ENCODE peak calls at places on chromosomes 1 and 21, in nine cellular contexts. One of them, this sample, is unnamed.
A peak's percentile ranks its signal among the peaks of the same experiment; 100 is the strongest.

GRCh38 chr21:25281134-25281533 is 326.1 kb downstream of the MRPL39 start:
- DNase-seq in OCI-LY7: no peak
- DNase-seq in stimulated activated CD4-positive, alpha-beta T cell treated with anti-CD3 and anti-CD28 coated beads, Interleukin-1b, Interleukin-23, amount 100 ng/mL, for 4 hours: no peak
- DNase-seq in hypothalamus: no peak
- DNase-seq in AG08395: no peak
- DNase-seq in sigmoid colon: no peak
- DNase-seq in stimulated activated naive CD8-positive, alpha-beta T cell treated with anti-CD3 and anti-CD28 coated beads, Interleukin-15, amount 100 ng/mL, for 72 hours: no peak
- DNase-seq in stimulated activated naive B cell treated with anti-CD40 and anti-IgM and Interleukin-4, amounts not matched to agents 10 μg/mL and 1 μg/mL and 100 μg/mL, for 72 hours: no peak
- DNase-seq in RKO: no peak
- DNase-seq in this sample: no peak

GRCh38 chr1:156677616-156678596 is 699 bp upstream of the NES start:
- DNase-seq in OCI-LY7: peak; percentile 56
- DNase-seq in stimulated activated CD4-positive, alpha-beta T cell treated with anti-CD3 and anti-CD28 coated beads, Interleukin-1b, Interleukin-23, amount 100 ng/mL, for 4 hours: no peak
- DNase-seq in hypothalamus: peak; percentile 36
- DNase-seq in AG08395: peak; percentile 73
- DNase-seq in sigmoid colon: peak; percentile 88
- DNase-seq in stimulated activated naive CD8-positive, alpha-beta T cell treated with anti-CD3 and anti-CD28 coated beads, Interleukin-15, amount 100 ng/mL, for 72 hours: no peak
- DNase-seq in stimulated activated naive B cell treated with anti-CD40 and anti-IgM and Interleukin-4, amounts not matched to agents 10 μg/mL and 1 μg/mL and 100 μg/mL, for 72 hours: no peak
- DNase-seq in RKO: peak; percentile 87
- DNase-seq in this sample: no peak

GRCh38 chr1:77473690-77474089 is 191.9 kb downstream of the AK5 start:
- DNase-seq in OCI-LY7: no peak
- DNase-seq in stimulated activated CD4-positive, alpha-beta T cell treated with anti-CD3 and anti-CD28 coated beads, Interleukin-1b, Interleukin-23, amount 100 ng/mL, for 4 hours: no peak
- DNase-seq in hypothalamus: no peak
- DNase-seq in AG08395: peak; percentile 78
- DNase-seq in sigmoid colon: no peak
- DNase-seq in stimulated activated naive CD8-positive, alpha-beta T cell treated with anti-CD3 and anti-CD28 coated beads, Interleukin-15, amount 100 ng/mL, for 72 hours: no peak
- DNase-seq in stimulated activated naive B cell treated with anti-CD40 and anti-IgM and Interleukin-4, amounts not matched to agents 10 μg/mL and 1 μg/mL and 100 μg/mL, for 72 hours: no peak
- DNase-seq in RKO: peak; percentile 60
- DNase-seq in this sample: no peak

GRCh38 chr1:66788231-66788939 is 12.7 kb downstream of the INSL5 start:
- DNase-seq in OCI-LY7: peak; percentile 56
- DNase-seq in stimulated activated CD4-positive, alpha-beta T cell treated with anti-CD3 and anti-CD28 coated beads, Interleukin-1b, Interleukin-23, amount 100 ng/mL, for 4 hours: peak; percentile 49
- DNase-seq in hypothalamus: no peak
- DNase-seq in AG08395: no peak
- DNase-seq in sigmoid colon: no peak
- DNase-seq in stimulated activated naive CD8-positive, alpha-beta T cell treated with anti-CD3 and anti-CD28 coated beads, Interleukin-15, amount 100 ng/mL, for 72 hours: peak; percentile 8
- DNase-seq in stimulated activated naive B cell treated with anti-CD40 and anti-IgM and Interleukin-4, amounts not matched to agents 10 μg/mL and 1 μg/mL and 100 μg/mL, for 72 hours: no peak
- DNase-seq in RKO: no peak
- DNase-seq in this sample: no peak

GRCh38 chr1:39818482-39818881 is 29.8 kb upstream of the BMP8B start:
- DNase-seq in OCI-LY7: no peak
- DNase-seq in stimulated activated CD4-positive, alpha-beta T cell treated with anti-CD3 and anti-CD28 coated beads, Interleukin-1b, Interleukin-23, amount 100 ng/mL, for 4 hours: no peak
- DNase-seq in hypothalamus: no peak
- DNase-seq in AG08395: no peak
- DNase-seq in sigmoid colon: no peak
- DNase-seq in stimulated activated naive CD8-positive, alpha-beta T cell treated with anti-CD3 and anti-CD28 coated beads, Interleukin-15, amount 100 ng/mL, for 72 hours: no peak
- DNase-seq in stimulated activated naive B cell treated with anti-CD40 and anti-IgM and Interleukin-4, amounts not matched to agents 10 μg/mL and 1 μg/mL and 100 μg/mL, for 72 hours: no peak
- DNase-seq in RKO: no peak
- DNase-seq in this sample: no peak

GRCh38 chr1:159113783-159114182 is 37.2 kb upstream of the AIM2 start:
- DNase-seq in OCI-LY7: no peak
- DNase-seq in stimulated activated CD4-positive, alpha-beta T cell treated with anti-CD3 and anti-CD28 coated beads, Interleukin-1b, Interleukin-23, amount 100 ng/mL, for 4 hours: no peak
- DNase-seq in hypothalamus: no peak
- DNase-seq in AG08395: no peak
- DNase-seq in sigmoid colon: no peak
- DNase-seq in stimulated activated naive CD8-positive, alpha-beta T cell treated with anti-CD3 and anti-CD28 coated beads, Interleukin-15, amount 100 ng/mL, for 72 hours: no peak
- DNase-seq in stimulated activated naive B cell treated with anti-CD40 and anti-IgM and Interleukin-4, amounts not matched to agents 10 μg/mL and 1 μg/mL and 100 μg/mL, for 72 hours: no peak
- DNase-seq in RKO: no peak
- DNase-seq in this sample: no peak

GRCh38 chr1:212309967-212310366 is 24.8 kb downstream of the PPP2R5A start:
- DNase-seq in OCI-LY7: no peak
- DNase-seq in stimulated activated CD4-positive, alpha-beta T cell treated with anti-CD3 and anti-CD28 coated beads, Interleukin-1b, Interleukin-23, amount 100 ng/mL, for 4 hours: no peak
- DNase-seq in hypothalamus: no peak
- DNase-seq in AG08395: no peak
- DNase-seq in sigmoid colon: no peak
- DNase-seq in stimulated activated naive CD8-positive, alpha-beta T cell treated with anti-CD3 and anti-CD28 coated beads, Interleukin-15, amount 100 ng/mL, for 72 hours: no peak
- DNase-seq in stimulated activated naive B cell treated with anti-CD40 and anti-IgM and Interleukin-4, amounts not matched to agents 10 μg/mL and 1 μg/mL and 100 μg/mL, for 72 hours: no peak
- DNase-seq in RKO: no peak
- DNase-seq in this sample: no peak

GRCh38 chr1:87765686-87766085 is 437.0 kb downstream of the LMO4 start:
- DNase-seq in OCI-LY7: no peak
- DNase-seq in stimulated activated CD4-positive, alpha-beta T cell treated with anti-CD3 and anti-CD28 coated beads, Interleukin-1b, Interleukin-23, amount 100 ng/mL, for 4 hours: no peak
- DNase-seq in hypothalamus: no peak
- DNase-seq in AG08395: peak; percentile 20
- DNase-seq in sigmoid colon: no peak
- DNase-seq in stimulated activated naive CD8-positive, alpha-beta T cell treated with anti-CD3 and anti-CD28 coated beads, Interleukin-15, amount 100 ng/mL, for 72 hours: no peak
- DNase-seq in stimulated activated naive B cell treated with anti-CD40 and anti-IgM and Interleukin-4, amounts not matched to agents 10 μg/mL and 1 μg/mL and 100 μg/mL, for 72 hours: no peak
- DNase-seq in RKO: no peak
- DNase-seq in this sample: no peak

GRCh38 chr1:203480084-203480483 is 4.5 kb downstream of the PRELP start:
- DNase-seq in OCI-LY7: no peak
- DNase-seq in stimulated activated CD4-positive, alpha-beta T cell treated with anti-CD3 and anti-CD28 coated beads, Interleukin-1b, Interleukin-23, amount 100 ng/mL, for 4 hours: no peak
- DNase-seq in hypothalamus: no peak
- DNase-seq in AG08395: peak; percentile 61
- DNase-seq in sigmoid colon: peak; percentile 82
- DNase-seq in stimulated activated naive CD8-positive, alpha-beta T cell treated with anti-CD3 and anti-CD28 coated beads, Interleukin-15, amount 100 ng/mL, for 72 hours: no peak
- DNase-seq in stimulated activated naive B cell treated with anti-CD40 and anti-IgM and Interleukin-4, amounts not matched to agents 10 μg/mL and 1 μg/mL and 100 μg/mL, for 72 hours: no peak
- DNase-seq in RKO: no peak
- DNase-seq in this sample: no peak

GRCh38 chr1:220391426-220391825 is 119.2 kb upstream of the RAB3GAP2 start:
- DNase-seq in OCI-LY7: no peak
- DNase-seq in stimulated activated CD4-positive, alpha-beta T cell treated with anti-CD3 and anti-CD28 coated beads, Interleukin-1b, Interleukin-23, amount 100 ng/mL, for 4 hours: no peak
- DNase-seq in hypothalamus: no peak
- DNase-seq in AG08395: no peak
- DNase-seq in sigmoid colon: no peak
- DNase-seq in stimulated activated naive CD8-positive, alpha-beta T cell treated with anti-CD3 and anti-CD28 coated beads, Interleukin-15, amount 100 ng/mL, for 72 hours: no peak
- DNase-seq in stimulated activated naive B cell treated with anti-CD40 and anti-IgM and Interleukin-4, amounts not matched to agents 10 μg/mL and 1 μg/mL and 100 μg/mL, for 72 hours: no peak
- DNase-seq in RKO: no peak
- DNase-seq in this sample: no peak

GRCh38 chr1:224773646-224774045 is 155.8 kb upstream of the DNAH14 start:
- DNase-seq in OCI-LY7: no peak
- DNase-seq in stimulated activated CD4-positive, alpha-beta T cell treated with anti-CD3 and anti-CD28 coated beads, Interleukin-1b, Interleukin-23, amount 100 ng/mL, for 4 hours: no peak
- DNase-seq in hypothalamus: no peak
- DNase-seq in AG08395: no peak
- DNase-seq in sigmoid colon: no peak
- DNase-seq in stimulated activated naive CD8-positive, alpha-beta T cell treated with anti-CD3 and anti-CD28 coated beads, Interleukin-15, amount 100 ng/mL, for 72 hours: no peak
- DNase-seq in stimulated activated naive B cell treated with anti-CD40 and anti-IgM and Interleukin-4, amounts not matched to agents 10 μg/mL and 1 μg/mL and 100 μg/mL, for 72 hours: no peak
- DNase-seq in RKO: no peak
- DNase-seq in this sample: no peak

GRCh38 chr1:34742667-34743270 is 12.1 kb upstream of the GJB5 start:
- DNase-seq in OCI-LY7: peak; percentile 72
- DNase-seq in stimulated activated CD4-positive, alpha-beta T cell treated with anti-CD3 and anti-CD28 coated beads, Interleukin-1b, Interleukin-23, amount 100 ng/mL, for 4 hours: peak; percentile 67
- DNase-seq in hypothalamus: peak; percentile 27
- DNase-seq in AG08395: peak; percentile 90
- DNase-seq in sigmoid colon: peak; percentile 71
- DNase-seq in stimulated activated naive CD8-positive, alpha-beta T cell treated with anti-CD3 and anti-CD28 coated beads, Interleukin-15, amount 100 ng/mL, for 72 hours: peak; percentile 79
- DNase-seq in stimulated activated naive B cell treated with anti-CD40 and anti-IgM and Interleukin-4, amounts not matched to agents 10 μg/mL and 1 μg/mL and 100 μg/mL, for 72 hours: peak; percentile 69
- DNase-seq in RKO: peak; percentile 64
- DNase-seq in this sample: peak; percentile 71

GRCh38 chr1:184568148-184568547 is 181.3 kb downstream of the C1orf21 start:
- DNase-seq in OCI-LY7: no peak
- DNase-seq in stimulated activated CD4-positive, alpha-beta T cell treated with anti-CD3 and anti-CD28 coated beads, Interleukin-1b, Interleukin-23, amount 100 ng/mL, for 4 hours: no peak
- DNase-seq in hypothalamus: no peak
- DNase-seq in AG08395: no peak
- DNase-seq in sigmoid colon: no peak
- DNase-seq in stimulated activated naive CD8-positive, alpha-beta T cell treated with anti-CD3 and anti-CD28 coated beads, Interleukin-15, amount 100 ng/mL, for 72 hours: no peak
- DNase-seq in stimulated activated naive B cell treated with anti-CD40 and anti-IgM and Interleukin-4, amounts not matched to agents 10 μg/mL and 1 μg/mL and 100 μg/mL, for 72 hours: no peak
- DNase-seq in RKO: no peak
- DNase-seq in this sample: no peak

GRCh38 chr21:31576428-31576827 is 83.1 kb upstream of the SOD1 start:
- DNase-seq in OCI-LY7: no peak
- DNase-seq in stimulated activated CD4-positive, alpha-beta T cell treated with anti-CD3 and anti-CD28 coated beads, Interleukin-1b, Interleukin-23, amount 100 ng/mL, for 4 hours: no peak
- DNase-seq in hypothalamus: no peak
- DNase-seq in AG08395: no peak
- DNase-seq in sigmoid colon: no peak
- DNase-seq in stimulated activated naive CD8-positive, alpha-beta T cell treated with anti-CD3 and anti-CD28 coated beads, Interleukin-15, amount 100 ng/mL, for 72 hours: no peak
- DNase-seq in stimulated activated naive B cell treated with anti-CD40 and anti-IgM and Interleukin-4, amounts not matched to agents 10 μg/mL and 1 μg/mL and 100 μg/mL, for 72 hours: no peak
- DNase-seq in RKO: no peak
- DNase-seq in this sample: no peak

GRCh38 chr1:35935436-35935835 is 4.5 kb downstream of the AGO3 start:
- DNase-seq in OCI-LY7: no peak
- DNase-seq in stimulated activated CD4-positive, alpha-beta T cell treated with anti-CD3 and anti-CD28 coated beads, Interleukin-1b, Interleukin-23, amount 100 ng/mL, for 4 hours: no peak
- DNase-seq in hypothalamus: no peak
- DNase-seq in AG08395: no peak
- DNase-seq in sigmoid colon: no peak
- DNase-seq in stimulated activated naive CD8-positive, alpha-beta T cell treated with anti-CD3 and anti-CD28 coated beads, Interleukin-15, amount 100 ng/mL, for 72 hours: no peak
- DNase-seq in stimulated activated naive B cell treated with anti-CD40 and anti-IgM and Interleukin-4, amounts not matched to agents 10 μg/mL and 1 μg/mL and 100 μg/mL, for 72 hours: no peak
- DNase-seq in RKO: no peak
- DNase-seq in this sample: no peak

GRCh38 chr1:15493869-15494390 is 18.0 kb downstream of the CELA2B start:
- DNase-seq in OCI-LY7: no peak
- DNase-seq in stimulated activated CD4-positive, alpha-beta T cell treated with anti-CD3 and anti-CD28 coated beads, Interleukin-1b, Interleukin-23, amount 100 ng/mL, for 4 hours: no peak
- DNase-seq in hypothalamus: no peak
- DNase-seq in AG08395: no peak
- DNase-seq in sigmoid colon: no peak
- DNase-seq in stimulated activated naive CD8-positive, alpha-beta T cell treated with anti-CD3 and anti-CD28 coated beads, Interleukin-15, amount 100 ng/mL, for 72 hours: no peak
- DNase-seq in stimulated activated naive B cell treated with anti-CD40 and anti-IgM and Interleukin-4, amounts not matched to agents 10 μg/mL and 1 μg/mL and 100 μg/mL, for 72 hours: no peak
- DNase-seq in RKO: no peak
- DNase-seq in this sample: no peak

GRCh38 chr1:113226118-113226517 is 153.1 kb downstream of the LRIG2 start:
- DNase-seq in OCI-LY7: no peak
- DNase-seq in stimulated activated CD4-positive, alpha-beta T cell treated with anti-CD3 and anti-CD28 coated beads, Interleukin-1b, Interleukin-23, amount 100 ng/mL, for 4 hours: no peak
- DNase-seq in hypothalamus: no peak
- DNase-seq in AG08395: no peak
- DNase-seq in sigmoid colon: no peak
- DNase-seq in stimulated activated naive CD8-positive, alpha-beta T cell treated with anti-CD3 and anti-CD28 coated beads, Interleukin-15, amount 100 ng/mL, for 72 hours: no peak
- DNase-seq in stimulated activated naive B cell treated with anti-CD40 and anti-IgM and Interleukin-4, amounts not matched to agents 10 μg/mL and 1 μg/mL and 100 μg/mL, for 72 hours: no peak
- DNase-seq in RKO: no peak
- DNase-seq in this sample: no peak

GRCh38 chr1:192516776-192517297 is 58.7 kb upstream of the RGS1 start:
- DNase-seq in OCI-LY7: peak; percentile 89
- DNase-seq in stimulated activated CD4-positive, alpha-beta T cell treated with anti-CD3 and anti-CD28 coated beads, Interleukin-1b, Interleukin-23, amount 100 ng/mL, for 4 hours: peak; percentile 37
- DNase-seq in hypothalamus: no peak
- DNase-seq in AG08395: no peak
- DNase-seq in sigmoid colon: no peak
- DNase-seq in stimulated activated naive CD8-positive, alpha-beta T cell treated with anti-CD3 and anti-CD28 coated beads, Interleukin-15, amount 100 ng/mL, for 72 hours: peak; percentile 64
- DNase-seq in stimulated activated naive B cell treated with anti-CD40 and anti-IgM and Interleukin-4, amounts not matched to agents 10 μg/mL and 1 μg/mL and 100 μg/mL, for 72 hours: peak; percentile 81
- DNase-seq in RKO: no peak
- DNase-seq in this sample: peak; percentile 33

GRCh38 chr1:85992756-85993155 is 163.8 kb downstream of the COL24A1 start:
- DNase-seq in OCI-LY7: peak; percentile 22
- DNase-seq in stimulated activated CD4-positive, alpha-beta T cell treated with anti-CD3 and anti-CD28 coated beads, Interleukin-1b, Interleukin-23, amount 100 ng/mL, for 4 hours: no peak
- DNase-seq in hypothalamus: no peak
- DNase-seq in AG08395: peak; percentile 19
- DNase-seq in sigmoid colon: no peak
- DNase-seq in stimulated activated naive CD8-positive, alpha-beta T cell treated with anti-CD3 and anti-CD28 coated beads, Interleukin-15, amount 100 ng/mL, for 72 hours: no peak
- DNase-seq in stimulated activated naive B cell treated with anti-CD40 and anti-IgM and Interleukin-4, amounts not matched to agents 10 μg/mL and 1 μg/mL and 100 μg/mL, for 72 hours: no peak
- DNase-seq in RKO: no peak
- DNase-seq in this sample: no peak

GRCh38 chr1:207361910-207362309 is 40.4 kb downstream of the CD55 start:
- DNase-seq in OCI-LY7: no peak
- DNase-seq in stimulated activated CD4-positive, alpha-beta T cell treated with anti-CD3 and anti-CD28 coated beads, Interleukin-1b, Interleukin-23, amount 100 ng/mL, for 4 hours: no peak
- DNase-seq in hypothalamus: no peak
- DNase-seq in AG08395: no peak
- DNase-seq in sigmoid colon: no peak
- DNase-seq in stimulated activated naive CD8-positive, alpha-beta T cell treated with anti-CD3 and anti-CD28 coated beads, Interleukin-15, amount 100 ng/mL, for 72 hours: no peak
- DNase-seq in stimulated activated naive B cell treated with anti-CD40 and anti-IgM and Interleukin-4, amounts not matched to agents 10 μg/mL and 1 μg/mL and 100 μg/mL, for 72 hours: no peak
- DNase-seq in RKO: no peak
- DNase-seq in this sample: no peak

GRCh38 chr1:81230983-81231728 is 569.6 kb upstream of the ADGRL2 start:
- DNase-seq in OCI-LY7: no peak
- DNase-seq in stimulated activated CD4-positive, alpha-beta T cell treated with anti-CD3 and anti-CD28 coated beads, Interleukin-1b, Interleukin-23, amount 100 ng/mL, for 4 hours: no peak
- DNase-seq in hypothalamus: no peak
- DNase-seq in AG08395: no peak
- DNase-seq in sigmoid colon: no peak
- DNase-seq in stimulated activated naive CD8-positive, alpha-beta T cell treated with anti-CD3 and anti-CD28 coated beads, Interleukin-15, amount 100 ng/mL, for 72 hours: no peak
- DNase-seq in stimulated activated naive B cell treated with anti-CD40 and anti-IgM and Interleukin-4, amounts not matched to agents 10 μg/mL and 1 μg/mL and 100 μg/mL, for 72 hours: no peak
- DNase-seq in RKO: no peak
- DNase-seq in this sample: no peak

This sample was measured in T-helper 9 cell.